ENCODE peak calls at places on chromosomes 16 and 17, in nine cellular contexts. I, W, R, T, D, N, K, O and L are unnamed samples.

GRCh38 chr16:79360267-79360666 is 240.3 kb downstream of the MAF start:
- DNase-seq in I (no peak), W (no peak), R (no peak), T (peak; percentile 58), D (no peak), N (no peak), K (no peak), O (no peak), L (no peak)

GRCh38 chr16:75323198-75323597 is 71.8 kb upstream of the BCAR1 start:
- DNase-seq in I (no peak), W (no peak), R (no peak), T (no peak), D (no peak), N (no peak), K (peak; percentile 5), O (no peak), L (no peak)

GRCh38 chr17:2503627-2504026 is 8.1 kb downstream of the METTL16 start:
- DNase-seq in I (no peak), W (no peak), R (no peak), T (no peak), D (no peak), N (no peak), K (no peak), O (no peak), L (no peak)

GRCh38 chr17:676060-676745 is 38.4 kb downstream of the VPS53 start:
- DNase-seq in I (no peak), W (no peak), R (no peak), T (no peak), D (no peak), N (no peak), K (no peak), O (no peak), L (no peak)

GRCh38 chr17:19619705-19620325 is 28.7 kb upstream of the ALDH3A2 start:
- DNase-seq in I (no peak), W (no peak), R (no peak), T (no peak), D (no peak), N (no peak), K (no peak), O (no peak), L (no peak)

GRCh38 chr16:7921360-7921759 is 588.7 kb downstream of the RBFOX1 start:
- DNase-seq in I (no peak), W (no peak), R (no peak), T (no peak), D (no peak), N (no peak), K (no peak), O (no peak), L (peak; percentile 6)

GRCh38 chr16:58032710-58033293 is 7.2 kb downstream of the MMP15 start:
- DNase-seq in I (no peak), W (no peak), R (no peak), T (no peak), D (no peak), N (no peak), K (no peak), O (peak; percentile 58), L (no peak)

GRCh38 chr17:19316756-19317358 is 45.7 kb downstream of the B9D1 start:
- DNase-seq in I (no peak), W (no peak), R (no peak), T (peak; percentile 76), D (no peak), N (no peak), K (no peak), O (no peak), L (no peak)

GRCh38 chr16:81266680-81267095 is 28.2 kb downstream of the BCO1 start:
- DNase-seq in I (no peak), W (peak; percentile 16), R (peak; percentile 10), T (peak; percentile 58), D (no peak), N (no peak), K (peak; percentile 70), O (no peak), L (no peak)

GRCh38 chr16:56682703-56683397 is 580 bp downstream of the MT1X start:
- DNase-seq in I (no peak), W (no peak), R (no peak), T (no peak), D (no peak), N (no peak), K (no peak), O (no peak), L (no peak)

GRCh38 chr16:72083778-72084404 is 9.5 kb downstream of the TXNL4B start:
- DNase-seq in I (no peak), W (no peak), R (no peak), T (peak; percentile 22), D (no peak), N (no peak), K (no peak), O (no peak), L (no peak)